ENCODE peak calls at places on chromosomes 3 and 15, in four cellular contexts. Y is HepG2, X is K562, W is GM12891. R is an unnamed sample.

GRCh38 chr3:59758672-59759071 is 708.8 kb upstream of the CFAP20DC start:
- DNase-seq in W (no peak), Y (no peak), X (no peak), R (no peak)

GRCh38 chr3:79766474-79767193 is 1.2 kb downstream of the ROBO1 start:
- DNase-seq in X (no peak), Y (no peak), W (no peak), R (no peak)

GRCh38 chr3:10194328-10195071 is 29.8 kb downstream of the IRAK2 start:
- DNase-seq in X (peak), Y (no peak), W (no peak), R (no peak)

GRCh38 chr3:184325715-184326114 is 11.3 kb downstream of the EIF4G1 start:
- DNase-seq in X (no peak), Y (no peak), W (no peak), R (no peak)

GRCh38 chr3:28343144-28343543 is 5.4 kb upstream of the ZCWPW2 start:
- DNase-seq in W (no peak), X (no peak), Y (no peak), R (no peak)

GRCh38 chr3:189038773-189039720 is 132.7 kb upstream of the TPRG1 start:
- DNase-seq in W (no peak), Y (no peak), X (no peak), R (no peak)

GRCh38 chr3:160720123-160720746 is 35.8 kb upstream of the PPM1L start:
- DNase-seq in X (no peak), W (no peak), Y (no peak), R (no peak)

GRCh38 chr15:59615661-59616060 is 4.1 kb downstream of the GCNT3 start:
- DNase-seq in Y (no peak), W (no peak), X (no peak), R (no peak)

GRCh38 chr15:25783607-25784131 is 79.5 kb downstream of the ATP10A start:
- DNase-seq in W (no peak), Y (no peak), X (peak), R (no peak)

GRCh38 chr3:59766165-59766872 is 716.5 kb upstream of the CFAP20DC start:
- DNase-seq in X (no peak), Y (no peak), W (no peak), R (no peak)

GRCh38 chr3:2511356-2511755 is 412.7 kb downstream of the CNTN4 start:
- DNase-seq in X (no peak), W (no peak), Y (no peak), R (no peak)

GRCh38 chr3:74314696-74315095 is 299.8 kb downstream of the CNTN3 start:
- DNase-seq in Y (no peak), W (no peak), X (no peak), R (no peak)

GRCh38 chr3:139762307-139762706 is 84.5 kb upstream of the NMNAT3 start:
- DNase-seq in X (no peak), W (no peak), Y (no peak), R (no peak)

GRCh38 chr3:197135212-197135611 is 105.6 kb upstream of the MELTF start:
- DNase-seq in X (no peak), Y (no peak), W (no peak), R (no peak)
- TF ChIP-seq TAF1 in X (no peak), Y (no peak), W (no peak), R (no peak)

DNA sequence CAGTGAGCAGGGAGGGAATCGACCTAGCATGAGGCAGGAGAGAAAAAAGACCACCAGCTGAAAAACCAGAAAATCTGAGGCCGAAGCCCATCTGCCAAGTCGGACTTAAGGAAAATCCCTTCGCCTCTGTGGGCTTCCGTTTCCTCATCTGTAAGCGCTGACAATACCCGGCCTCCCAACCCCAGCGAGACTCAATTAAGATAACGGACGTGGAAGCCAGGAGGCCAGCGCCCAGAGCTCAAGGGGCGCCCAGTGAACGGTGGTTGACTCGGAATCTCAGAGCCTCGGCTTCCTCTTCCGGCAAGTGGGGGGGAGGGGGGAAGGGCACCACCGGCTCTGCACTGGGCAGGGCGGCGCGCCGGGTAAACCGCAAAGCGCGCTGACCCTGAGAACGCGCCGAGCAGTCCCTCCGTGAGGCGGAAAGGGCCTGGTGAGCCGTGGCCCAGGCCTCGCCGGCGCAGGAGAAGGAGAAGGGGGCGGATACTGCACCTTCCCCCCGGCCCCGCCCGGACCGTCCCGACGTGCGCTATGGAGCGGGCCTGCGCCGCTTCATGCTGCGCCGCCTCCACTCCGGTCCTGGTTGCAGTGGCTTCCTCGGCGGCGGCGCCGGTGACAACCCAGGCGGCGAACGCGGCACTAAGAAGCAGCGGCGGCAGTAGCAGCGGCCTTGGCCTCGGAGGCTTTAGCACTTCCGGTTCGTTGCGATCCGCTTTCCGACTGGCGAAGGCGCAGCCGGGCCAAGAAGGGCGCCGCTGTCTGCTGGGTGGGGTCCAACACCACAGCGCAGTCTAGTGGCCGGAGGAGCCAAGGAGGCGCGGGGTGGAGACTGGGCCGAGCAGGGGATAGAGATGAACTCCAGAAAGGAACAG is at the start of gene DPP8:
- DNase-seq in X (peak), W (peak), Y (peak), R (peak)
- TF ChIP-seq POLR2A in X (peak), W (peak), Y (peak), R (peak)

DNA sequence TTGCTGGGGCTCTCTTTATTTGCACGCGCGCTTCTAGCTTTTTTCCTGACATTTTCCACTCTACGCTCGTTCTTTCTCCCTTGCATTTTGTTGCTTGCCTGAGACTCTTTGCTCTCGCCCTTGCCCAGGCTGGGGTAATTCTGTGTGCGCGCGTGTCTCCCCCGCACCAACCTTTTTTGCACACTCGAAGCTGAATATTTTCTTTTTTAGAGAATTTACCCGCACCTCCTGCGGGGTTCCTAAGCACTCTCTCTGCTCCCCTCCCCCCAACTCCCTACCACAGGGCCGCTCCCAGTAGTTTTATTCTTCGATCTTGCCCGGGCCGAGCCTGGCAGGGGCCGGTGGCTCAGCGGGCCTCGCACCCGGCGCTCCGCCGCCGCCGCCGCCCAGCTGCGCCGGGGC is 732 bp downstream of the FAM43A start:
- DNase-seq in W (no peak), X (no peak), Y (no peak), R (no peak)
- TF ChIP-seq TAF1 in W (no peak), X (no peak), Y (no peak), R (no peak)

DNA sequence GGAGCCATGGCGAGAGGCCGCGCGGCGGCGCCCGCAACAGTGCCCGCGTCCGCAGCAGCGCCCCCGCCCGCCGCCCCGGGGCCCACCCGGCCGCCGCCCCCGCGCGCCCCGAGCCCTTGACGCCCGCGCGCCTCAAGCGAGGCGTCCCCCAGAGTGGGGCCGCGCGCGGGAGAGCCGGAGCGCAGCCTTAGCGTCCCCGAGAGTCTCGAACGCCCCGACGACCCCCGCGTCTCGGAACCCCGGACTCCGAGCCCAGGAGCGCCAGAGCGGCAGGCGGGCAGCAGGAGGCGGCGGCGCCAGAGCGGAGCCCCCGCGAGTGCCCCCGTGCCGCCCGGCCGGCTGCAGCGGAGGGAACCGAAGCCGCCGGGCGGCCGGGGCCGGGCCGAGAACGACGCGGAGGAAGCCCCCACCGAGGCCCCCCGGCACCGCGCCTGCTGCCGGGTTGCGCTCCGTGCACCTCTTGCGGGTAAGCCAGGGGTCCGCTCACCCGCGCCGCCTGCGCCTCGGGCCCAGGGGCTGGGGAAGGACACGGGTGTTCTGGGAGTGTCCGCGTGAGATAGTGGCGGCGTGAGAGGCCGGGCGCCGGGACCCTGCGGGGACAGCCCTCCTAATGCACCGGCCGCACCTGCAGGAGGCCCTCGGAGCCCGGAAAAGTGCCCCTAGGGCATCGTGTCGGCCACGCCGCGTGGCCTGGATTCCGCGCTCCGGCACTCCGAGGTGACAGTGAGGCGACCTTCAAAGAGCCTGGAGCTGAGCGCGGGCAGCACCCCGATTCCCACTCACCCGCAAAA is 51.9 kb upstream of the ULK4 start:
- DNase-seq in X (peak), W (peak), Y (no peak), R (no peak)
- TF ChIP-seq POLR2A in X (peak), W (no peak), Y (peak), R (peak)

GRCh38 chr3:83941990-83942710 is 1016.6 kb upstream of the CADM2 start:
- DNase-seq in W (no peak), X (no peak), Y (no peak), R (no peak)

GRCh38 chr3:83946045-83946444 is 1012.7 kb upstream of the CADM2 start:
- DNase-seq in Y (no peak), X (no peak), W (no peak), R (no peak)

DNA sequence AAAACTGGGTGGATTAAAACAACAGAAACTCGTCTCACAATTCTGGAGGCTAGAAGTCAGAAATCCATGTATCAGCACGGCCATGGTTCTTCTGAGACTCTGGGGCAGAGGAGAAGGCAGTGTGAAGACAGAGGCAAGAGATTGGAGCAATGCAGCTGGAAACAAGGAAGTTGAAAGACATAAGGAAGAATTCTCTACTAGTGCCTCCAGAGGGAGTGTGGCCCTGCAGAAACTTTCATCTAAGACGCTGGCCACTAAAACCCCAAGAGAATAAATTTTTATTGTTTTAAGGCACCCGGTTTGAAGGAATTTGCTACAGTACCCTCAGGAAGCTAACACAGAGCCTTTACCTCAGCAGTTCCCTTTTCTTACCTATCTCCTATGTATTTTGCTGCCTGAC is 1012.2 kb upstream of the CADM2 start:
- DNase-seq in W (no peak), X (no peak), Y (no peak), R (no peak)
- TF ChIP-seq TAF1 in W (no peak), X (no peak), Y (no peak), R (no peak)

GRCh38 chr3:50605901-50606326 is 5.7 kb downstream of the CISH start:
- DNase-seq in X (no peak), Y (no peak), W (no peak), R (no peak)
- TF ChIP-seq POLR2A in X (peak), Y (no peak), W (no peak), R (no peak)

GRCh38 chr3:42701371-42702065 is 1.1 kb downstream of the HHATL start:
- DNase-seq in Y (peak), X (peak), W (peak), R (peak)
- TF ChIP-seq TAF1 in Y (peak), X (no peak), W (no peak), R (no peak)

GRCh38 chr3:58537412-58538301 is 667 bp upstream of the ACOX2 start:
- DNase-seq in W (no peak), X (no peak), Y (peak), R (no peak)

GRCh38 chr3:58539636-58540035 is 2.6 kb upstream of the ACOX2 start:
- DNase-seq in Y (no peak), W (no peak), X (no peak), R (no peak)

GRCh38 chr3:58535531-58536500 is 1.2 kb downstream of the ACOX2 start:
- DNase-seq in W (no peak), Y (peak), X (no peak), R (no peak)

GRCh38 chr3:58534592-58535494 is 2.1 kb downstream of the ACOX2 start:
- DNase-seq in W (no peak), Y (no peak), X (no peak), R (no peak)

DNA sequence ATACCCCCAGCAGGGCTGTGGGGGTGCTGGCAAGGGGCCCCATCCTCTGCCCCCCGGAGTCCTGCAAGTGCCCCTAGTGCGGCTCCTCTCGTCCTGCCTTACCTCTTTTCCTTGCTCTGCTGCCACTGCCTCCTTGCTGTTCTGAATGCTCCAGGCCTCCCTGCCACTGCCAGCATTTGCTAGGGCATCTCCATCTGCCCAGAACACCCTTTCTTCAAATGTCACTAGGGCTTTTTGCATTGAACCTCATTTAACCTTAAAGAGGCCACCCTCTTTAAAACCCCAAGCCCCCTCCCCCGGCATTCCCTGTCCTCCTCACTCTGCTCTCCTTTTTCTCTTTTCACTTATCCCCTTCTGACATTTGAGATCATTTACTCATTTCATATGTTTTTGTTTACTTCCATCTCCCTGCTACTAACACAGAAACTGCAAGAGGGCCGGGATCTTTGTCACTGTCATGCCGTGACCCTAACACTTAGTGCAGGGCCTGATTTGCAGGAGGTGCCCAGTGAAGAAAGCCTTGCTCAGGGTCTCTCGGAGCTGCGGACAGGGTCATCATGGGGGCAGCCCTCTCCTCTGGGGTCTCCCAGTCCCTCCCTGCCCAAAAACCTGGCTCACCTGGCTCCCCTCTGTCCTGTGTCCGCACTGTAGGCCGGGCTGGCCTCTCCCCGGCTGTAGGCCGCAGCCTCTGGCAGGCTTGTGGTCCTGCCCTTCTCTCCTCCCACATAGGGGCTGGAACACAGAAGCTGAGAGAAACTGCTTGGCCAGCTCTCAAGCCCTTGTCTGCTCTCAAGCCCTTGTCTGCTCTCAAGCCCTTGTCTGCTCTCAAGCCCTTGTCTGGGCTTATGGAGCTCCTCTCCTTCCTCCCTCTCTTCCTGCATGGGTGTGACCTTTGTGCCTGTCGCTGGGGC is at the start of gene ACOX2:
- DNase-seq in Y (no peak), X (no peak), W (no peak), R (no peak)
- TF ChIP-seq POLR2A in Y (peak), X (no peak), W (no peak), R (no peak)

R was measured in GM12892.